ENCODE peak calls at places on chromosomes 7 and 10, in four cellular contexts. D is CD8-positive, alpha-beta memory T cell; B is NCI-H2081 treated with DMSO at 0.1 percent for 48 hours; K is stimulated activated CD4-positive, alpha-beta T cell treated with anti-CD3 and anti-CD28 coated beads, Interleukin-1b, Interleukin-23, amount 100 ng/mL, for 24 hours. P is an unnamed sample.

GRCh38 chr7:93148135-93148534 is at the start of gene SAMD9L:
- DNase-seq in D (peak; percentile 12), B (no peak), K (no peak), P (no peak)

GRCh38 chr7:23454880-23455526 is 15.3 kb downstream of the IGF2BP3 start:
- DNase-seq in D (no peak), B (no peak), K (no peak), P (no peak)

GRCh38 chr10:23110722-23111660 is 15.6 kb downstream of the MSRB2 start:
- DNase-seq in D (no peak), B (no peak), K (no peak), P (no peak)

GRCh38 chr10:6269953-6270867 is 67.5 kb downstream of the PFKFB3 start:
- DNase-seq in D (peak; percentile 61), B (no peak), K (peak; percentile 36), P (no peak)

GRCh38 chr7:111560773-111561658 is 1.3 kb downstream of the IMMP2L start:
- DNase-seq in D (no peak), B (no peak), K (no peak), P (peak; percentile 40)

GRCh38 chr10:72796042-72796441 is 97.5 kb upstream of the OIT3 start:
- DNase-seq in D (no peak), B (no peak), K (no peak), P (peak; percentile 55)

GRCh38 chr10:86057708-86058107 is 308.9 kb downstream of the GRID1 start:
- DNase-seq in D (no peak), B (no peak), K (no peak), P (no peak)

GRCh38 chr7:41820117-41820671 is 117.3 kb upstream of the INHBA start:
- DNase-seq in D (no peak), B (no peak), K (no peak), P (no peak)

GRCh38 chr7:122902751-122903495 is 16.7 kb upstream of the CADPS2 start:
- DNase-seq in D (no peak), B (no peak), K (no peak), P (no peak)